ENCODE peak calls at places on chromosomes 4 and X, in four cellular contexts. O is brain microvascular endothelial cell, H is testis, N is uterus. Q is an unnamed sample. For H3K36me3, the result is how much of the 10 kb centered on the place peaks cover.

GRCh38 chr4:7361256-7361655 is 73.5 kb downstream of the PSAPL1 start:
- DNase-seq in O (no peak), H (peak), N (peak), Q (no peak)

GRCh38 chr4:113499696-113500095 is 261.8 kb downstream of the CAMK2D start:
- DNase-seq in O (peak), H (no peak), N (no peak), Q (peak)

GRCh38 chrX:43939187-43939926 is 33.8 kb downstream of the NDP start:
- DNase-seq in O (no peak), H (no peak), N (no peak), Q (no peak)

GRCh38 chr4:76990288-76991080 is 40.9 kb downstream of the SEPTIN11 start:
- DNase-seq in O (peak), H (no peak), N (no peak), Q (no peak)

GRCh38 chr4:82811838-82812672 is 13.5 kb upstream of the SCD5 start:
- DNase-seq in O (peak), H (no peak), N (no peak), Q (no peak)

GRCh38 chr4:122541996-122542395 is 78.9 kb downstream of the IL21 start:
- DNase-seq in O (no peak), H (no peak), N (no peak), Q (no peak)

GRCh38 chrX:10617964-10618342 is 2.4 kb downstream of the MID1 start:
- DNase-seq in O (peak), H (no peak), N (no peak), Q (no peak)

GRCh38 chrX:112834016-112834855 is 6.4 kb downstream of the AMOT start:
- DNase-seq in O (peak), H (no peak), N (no peak), Q (no peak)

GRCh38 chr4:149218672-149219071 is 597.0 kb downstream of the IQCM start:
- DNase-seq in O (no peak), H (no peak), N (no peak), Q (no peak)

GRCh38 chr4:35591035-35591434 is 653.3 kb downstream of the ARAP2 start:
- DNase-seq in O (no peak), H (no peak), N (no peak), Q (no peak)

GRCh38 chr4:8644461-8644891 is 51.9 kb downstream of the CPZ start:
- DNase-seq in O (no peak), H (no peak), N (peak), Q (no peak)

GRCh38 chr4:17866790-17867189 is 56.0 kb downstream of the NCAPG start:
- DNase-seq in O (no peak), H (no peak), N (no peak), Q (no peak)

GRCh38 chrX:111917591-111917990 is 41.6 kb downstream of the TRPC5OS start:
- DNase-seq in O (no peak), H (peak), N (no peak), Q (no peak)

GRCh38 chr4:7808752-7809151 is 130.9 kb downstream of the AFAP1 start:
- DNase-seq in O (peak), H (no peak), N (no peak), Q (no peak)

GRCh38 chr4:144592264-144592663 is 53.7 kb upstream of the HHIP start:
- DNase-seq in O (no peak), H (no peak), N (no peak), Q (no peak)

GRCh38 chr4:142845293-142846070 is 619 bp downstream of the INPP4B start:
- DNase-seq in O (no peak), H (peak), N (peak), Q (no peak)

GRCh38 chr4:145619639-145619996 is 433 bp downstream of the MMAA start:
- DNase-seq in O (peak), H (peak), N (peak), Q (peak)

GRCh38 chr4:134544303-134544761 is 342.7 kb upstream of the PABPC4L start:
- DNase-seq in O (no peak), H (no peak), N (no peak), Q (peak)

GRCh38 chr4:129254526-129254925 is 158.6 kb downstream of the C4orf33 start:
- DNase-seq in O (no peak), H (no peak), N (no peak), Q (no peak)

GRCh38 chrX:37454537-37455285 is 105.5 kb downstream of the PRRG1 start:
- DNase-seq in O (peak), H (no peak), N (no peak), Q (peak)

GRCh38 chr4:54229631-54230478 is 762 bp downstream of the PDGFRA start:
- DNase-seq in O (peak), H (no peak), N (peak), Q (no peak)
- H3K4me3 ChIP-seq in O (peak), H (peak), N (peak), Q (peak)

GRCh38 chrX:23908219-23909003 is 605 bp downstream of the CXorf58 start:
- DNase-seq in O (no peak), H (no peak), N (no peak), Q (no peak)
- TF ChIP-seq CTCF in O (peak), H (no peak), N (no peak), Q (peak)

GRCh38 chr4:99079625-99080295 is 8.8 kb downstream of the ADH5 start:
- DNase-seq in O (no peak), H (no peak), N (no peak), Q (no peak)

GRCh38 chr4:99076292-99076976 is 12.2 kb downstream of the ADH5 start:
- DNase-seq in O (no peak), H (no peak), N (no peak), Q (no peak)

GRCh38 chr4:99077177-99077576 is 11.4 kb downstream of the ADH5 start:
- DNase-seq in O (no peak), H (no peak), N (no peak), Q (no peak)

GRCh38 chr4:99078336-99078735 is 10.3 kb downstream of the ADH5 start:
- DNase-seq in O (no peak), H (no peak), N (no peak), Q (no peak)

GRCh38 chr4:99078931-99079624 is 9.5 kb downstream of the ADH5 start:
- DNase-seq in O (no peak), H (no peak), N (no peak), Q (no peak)
- H3K36me3 ChIP-seq in O (half or more), H (under half), N (under half), Q (under half)

GRCh38 chr4:93830090-93830818 is 1.7 kb downstream of the ATOH1 start:
- DNase-seq in O (no peak), H (no peak), N (no peak), Q (no peak)
- H3K4me3 ChIP-seq in O (no peak), H (no peak), N (no peak), Q (no peak)

Q was measured in kidney epithelial cell.